ENCODE peak calls at places on chromosomes 6 and 20, in five cellular contexts. T is dorsolateral prefrontal cortex, O is body of pancreas, N is aorta, P is brain microvascular endothelial cell. L is an unnamed sample.

GRCh38 chr6:168134399-168135201 is 55.6 kb upstream of the FRMD1 start:
- DNase-seq in T (peak; percentile 16), O (no peak), N (no peak), P (no peak), L (no peak)

GRCh38 chr6:145063091-145063490 is 672.2 kb downstream of the EPM2A start:
- DNase-seq in T (no peak), O (no peak), N (no peak), P (no peak), L (no peak)

GRCh38 chr20:57893364-57894001 is 183.7 kb upstream of the PMEPA1 start:
- DNase-seq in T (no peak), O (no peak), N (peak; percentile 23), P (no peak), L (no peak)

GRCh38 chr20:50406610-50407136 is 103.5 kb upstream of the PTPN1 start:
- DNase-seq in T (no peak), O (no peak), N (no peak), P (no peak), L (no peak)

GRCh38 chr6:34792605-34793500 is 970 bp downstream of the BLTP3A start:
- DNase-seq in T (no peak), O (peak; percentile 53), N (no peak), P (peak; percentile 28), L (peak; percentile 48)

GRCh38 chr6:48183174-48183573 is 72.2 kb upstream of the PTCHD4 start:
- DNase-seq in T (no peak), O (no peak), N (no peak), P (no peak), L (no peak)

GRCh38 chr20:20212675-20213096 is 155.2 kb upstream of the INSM1 start:
- DNase-seq in T (no peak), O (peak; percentile 17), N (no peak), P (no peak), L (no peak)

GRCh38 chr20:32823078-32823477 is 3.3 kb downstream of the MAPRE1 start:
- DNase-seq in T (no peak), O (no peak), N (no peak), P (peak; percentile 68), L (no peak)

GRCh38 chr6:3571836-3572235 is 115.0 kb upstream of the SLC22A23 start:
- DNase-seq in T (no peak), O (no peak), N (no peak), P (no peak), L (no peak)

GRCh38 chr6:168116975-168117899 is 38.2 kb upstream of the FRMD1 start:
- DNase-seq in T (peak; percentile 21), O (no peak), N (peak; percentile 43), P (no peak), L (no peak)

GRCh38 chr6:110864816-110865215 is 9.8 kb upstream of the AMD1 start:
- DNase-seq in T (no peak), O (no peak), N (no peak), P (no peak), L (no peak)

GRCh38 chr20:4087923-4088322 is 72.6 kb upstream of the RNF24 start:
- DNase-seq in T (no peak), O (no peak), N (no peak), P (peak; percentile 50), L (no peak)

GRCh38 chr6:106997392-106998257 is 23.1 kb upstream of the CD24 start:
- DNase-seq in T (no peak), O (peak; percentile 63), N (no peak), P (peak; percentile 8), L (peak; percentile 35)

GRCh38 chr6:32148289-32148688 is 3.5 kb downstream of the PRRT1 start:
- DNase-seq in T (no peak), O (no peak), N (peak; percentile 50), P (no peak), L (no peak)
- H3K4me3 ChIP-seq in T (peak overlapping the region; percentile 14), O (peak overlapping the region; percentile 5), N (no peak overlapping the region), P (peak overlapping the region; percentile 35), L (no peak overlapping the region)

DNA sequence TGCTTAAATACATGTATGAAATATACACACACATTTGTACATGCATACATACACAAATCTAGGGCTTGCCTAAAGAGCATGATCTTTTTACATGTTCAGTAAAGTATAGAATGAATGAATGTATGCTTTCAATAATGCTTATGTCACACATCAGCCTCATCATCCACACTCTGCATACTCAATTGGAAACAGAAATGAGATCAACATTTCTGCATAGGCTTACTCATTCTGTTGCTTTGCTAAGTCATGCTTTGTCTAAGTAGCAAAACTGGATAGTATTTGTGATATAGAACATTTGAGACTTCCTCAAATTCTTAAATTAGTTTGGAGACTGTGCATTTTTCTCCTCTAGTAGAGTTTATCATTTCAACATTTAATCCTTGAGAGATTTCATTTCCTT is 343.3 kb downstream of the ADGRB3 start:
- DNase-seq in T (no peak), O (no peak), N (no peak), P (no peak), L (no peak)
- H3K4me3 ChIP-seq in T (no peak overlapping the region), O (no peak overlapping the region), N (no peak overlapping the region), P (no peak overlapping the region), L (no peak overlapping the region)

DNA sequence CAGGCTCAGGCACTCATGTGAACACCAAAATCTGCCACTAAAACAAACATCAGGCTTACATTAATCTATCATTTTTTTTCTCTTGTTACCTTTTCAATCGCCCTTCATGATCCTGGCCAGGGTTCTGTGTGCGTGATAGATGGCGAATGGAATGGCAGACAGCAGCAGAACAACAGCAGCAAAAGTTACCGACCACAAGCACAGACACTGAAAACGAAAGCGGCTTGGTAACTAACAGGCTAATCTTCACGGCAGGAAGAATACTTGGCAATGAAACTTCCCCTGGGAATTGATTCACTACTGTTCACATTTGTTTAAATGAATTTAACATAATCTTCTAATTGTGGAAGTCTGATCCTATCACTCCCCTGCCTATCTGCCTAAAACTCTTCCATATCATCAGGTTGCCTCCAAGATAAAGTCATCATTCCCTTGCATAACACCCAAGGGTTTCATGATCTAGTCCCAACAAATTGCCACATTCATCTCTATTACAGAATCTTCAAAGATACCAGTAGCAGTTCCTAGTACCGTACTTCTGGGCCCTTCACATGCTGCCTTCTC is 28.7 kb downstream of the PTPRK start:
- DNase-seq in T (no peak), O (peak; percentile 49), N (no peak), P (peak; percentile 86), L (no peak)
- H3K4me3 ChIP-seq in T (peak overlapping the region; percentile 52), O (no peak overlapping the region), N (peak overlapping the region; percentile 4), P (peak overlapping the region; percentile 38), L (no peak overlapping the region)

GRCh38 chr6:37783025-37783825 is 36.3 kb upstream of the ZFAND3 start:
- DNase-seq in T (peak; percentile 34), O (peak; percentile 13), N (peak; percentile 86), P (no peak), L (no peak)
- H3K4me3 ChIP-seq in T (peak overlapping the region; percentile 70), O (no peak overlapping the region), N (peak overlapping the region; percentile 21), P (peak overlapping the region; percentile 52), L (peak overlapping the region; percentile 16)

GRCh38 chr20:63150391-63150898 is 65.5 kb downstream of the YTHDF1 start:
- DNase-seq in T (no peak), O (no peak), N (peak; percentile 73), P (no peak), L (no peak)

GRCh38 chr20:63153254-63154221 is 62.4 kb downstream of the YTHDF1 start:
- DNase-seq in T (no peak), O (no peak), N (peak; percentile 35), P (no peak), L (no peak)

GRCh38 chr20:63152322-63153253 is 63.3 kb downstream of the YTHDF1 start:
- DNase-seq in T (no peak), O (no peak), N (peak; percentile 63), P (no peak), L (no peak)

GRCh38 chr20:63150911-63151531 is 64.9 kb downstream of the YTHDF1 start:
- DNase-seq in T (no peak), O (no peak), N (peak; percentile 64), P (no peak), L (no peak)

GRCh38 chr20:63151554-63152321 is 64.2 kb downstream of the YTHDF1 start:
- DNase-seq in T (peak; percentile 39), O (no peak), N (peak; percentile 70), P (peak; percentile 30), L (no peak)
- H3K4me3 ChIP-seq in T (no peak overlapping the region), O (no peak overlapping the region), N (no peak overlapping the region), P (no peak overlapping the region), L (no peak overlapping the region)

GRCh38 chr6:11714798-11715285 is 63.8 kb downstream of the ADTRP start:
- DNase-seq in T (no peak), O (no peak), N (no peak), P (no peak), L (no peak)
- H3K4me3 ChIP-seq in T (no peak overlapping the region), O (no peak overlapping the region), N (no peak overlapping the region), P (no peak overlapping the region), L (no peak overlapping the region)

GRCh38 chr6:43629505-43630300 is 639 bp upstream of the GTPBP2 start:
- DNase-seq in T (peak; percentile 84), O (peak; percentile 99), N (peak; percentile 96), P (peak; percentile 97), L (peak; percentile 97)

GRCh38 chr6:43630980-43631619 is 2.0 kb upstream of the GTPBP2 start:
- DNase-seq in T (no peak), O (no peak), N (no peak), P (no peak), L (no peak)

GRCh38 chr6:43635387-43636311 is at the start of gene MAD2L1BP:
- DNase-seq in T (peak; percentile 82), O (peak; percentile 91), N (peak; percentile 94), P (peak; percentile 49), L (peak; percentile 82)

GRCh38 chr6:43636312-43636667 is 650 bp downstream of the MAD2L1BP start:
- DNase-seq in T (no peak), O (no peak), N (no peak), P (peak; percentile 14), L (no peak)

GRCh38 chr6:43634702-43635303 is 837 bp upstream of the MAD2L1BP start:
- DNase-seq in T (no peak), O (no peak), N (no peak), P (no peak), L (no peak)
- H3K4me3 ChIP-seq in T (peak overlapping the region; percentile 84), O (no peak overlapping the region), N (no peak overlapping the region), P (no peak overlapping the region), L (no peak overlapping the region)

GRCh38 chr20:45341939-45342862 is 6.0 kb downstream of the SDC4 start:
- DNase-seq in T (no peak), O (peak; percentile 91), N (peak; percentile 91), P (no peak), L (peak; percentile 72)

GRCh38 chr20:45340951-45341350 is 7.3 kb downstream of the SDC4 start:
- DNase-seq in T (no peak), O (no peak), N (no peak), P (no peak), L (no peak)

GRCh38 chr20:45342863-45343444 is 5.3 kb downstream of the SDC4 start:
- DNase-seq in T (no peak), O (no peak), N (no peak), P (no peak), L (no peak)

GRCh38 chr20:45340236-45340847 is 7.9 kb downstream of the SDC4 start:
- DNase-seq in T (no peak), O (peak; percentile 93), N (no peak), P (no peak), L (no peak)

DNA sequence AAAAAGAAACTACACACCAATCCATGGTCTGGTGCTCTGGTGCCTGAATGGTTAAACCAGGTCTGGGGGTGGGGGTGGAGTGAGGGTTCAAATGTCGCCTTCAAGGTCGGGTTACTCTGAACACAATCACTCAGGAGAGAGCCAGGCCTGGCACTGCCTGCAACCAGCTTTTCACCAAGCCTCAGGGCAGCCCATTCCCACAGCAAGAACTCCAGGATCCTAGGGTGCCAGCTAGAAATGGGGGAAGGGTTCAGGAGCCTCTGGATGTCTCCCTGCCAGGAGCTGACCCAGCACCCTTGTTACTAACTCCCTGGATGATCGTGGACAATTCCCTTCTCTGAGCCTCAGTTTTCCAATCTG is 6.7 kb downstream of the SDC4 start:
- DNase-seq in T (no peak), O (peak; percentile 77), N (no peak), P (no peak), L (no peak)
- H3K4me3 ChIP-seq in T (peak overlapping the region; percentile 23), O (no peak overlapping the region), N (no peak overlapping the region), P (no peak overlapping the region), L (no peak overlapping the region)

L was measured in lung.